ENCODE peak calls at places on chromosomes 4 and X, in four cellular contexts. Q, S, G and T are unnamed samples.

GRCh38 chr4:71184195-71184781 is 154.5 kb upstream of the SLC4A4 start:
- DNase-seq in Q (peak), S (peak), G (peak), T (no peak)

GRCh38 chr4:38160487-38161207 is 200.4 kb downstream of the PTTG2 start:
- DNase-seq in Q (peak), S (peak), G (peak), T (no peak)

GRCh38 chr4:17797808-17798207 is 12.7 kb downstream of the DCAF16 start:
- DNase-seq in Q (no peak), S (no peak), G (no peak), T (no peak)

GRCh38 chr4:64158648-64159326 is 250.5 kb downstream of the TECRL start:
- DNase-seq in Q (peak), S (peak), G (peak), T (no peak)

GRCh38 chrX:72020204-72020603 is 109.6 kb downstream of the NHSL2 start:
- DNase-seq in Q (no peak), S (no peak), G (no peak), T (peak)

GRCh38 chr4:5912614-5913019 is 19.7 kb upstream of the CRMP1 start:
- DNase-seq in Q (no peak), S (no peak), G (no peak), T (no peak)

GRCh38 chr4:141329174-141329569 is 108.5 kb downstream of the ZNF330 start:
- DNase-seq in Q (no peak), S (no peak), G (no peak), T (no peak)

GRCh38 chr4:107956011-107956410 is 24.7 kb downstream of the CYP2U1 start:
- DNase-seq in Q (no peak), S (no peak), G (no peak), T (no peak)

GRCh38 chrX:135707880-135708279 is 5.6 kb upstream of the CT45A1 start:
- DNase-seq in Q (peak), S (no peak), G (peak), T (peak)

GRCh38 chr4:95360911-95361695 is 187.7 kb downstream of the UNC5C start:
- DNase-seq in Q (no peak), S (no peak), G (no peak), T (no peak)

GRCh38 chr4:159564615-159565014 is 461.7 kb downstream of the RAPGEF2 start:
- DNase-seq in Q (no peak), S (no peak), G (no peak), T (no peak)

GRCh38 chr4:89363786-89364185 is 56.2 kb upstream of the GPRIN3 start:
- DNase-seq in Q (no peak), S (no peak), G (no peak), T (no peak)
- TF ChIP-seq JUND in Q (no peak), S (no peak), G (no peak), T (no peak)

GRCh38 chr4:83535945-83536648 is at the start of gene GPAT3:
- DNase-seq in Q (peak), S (no peak), G (peak), T (peak)

GRCh38 chr4:83542225-83542624 is 6.3 kb downstream of the GPAT3 start:
- DNase-seq in Q (no peak), S (no peak), G (no peak), T (no peak)

GRCh38 chr4:83535520-83535944 is 376 bp upstream of the GPAT3 start:
- DNase-seq in Q (no peak), S (no peak), G (peak), T (peak)

GRCh38 chr4:83536649-83537352 is 893 bp downstream of the GPAT3 start:
- DNase-seq in Q (no peak), S (no peak), G (no peak), T (no peak)
- H3K4me3 ChIP-seq in Q (peak), S (peak), G (peak), T (peak)

DNA sequence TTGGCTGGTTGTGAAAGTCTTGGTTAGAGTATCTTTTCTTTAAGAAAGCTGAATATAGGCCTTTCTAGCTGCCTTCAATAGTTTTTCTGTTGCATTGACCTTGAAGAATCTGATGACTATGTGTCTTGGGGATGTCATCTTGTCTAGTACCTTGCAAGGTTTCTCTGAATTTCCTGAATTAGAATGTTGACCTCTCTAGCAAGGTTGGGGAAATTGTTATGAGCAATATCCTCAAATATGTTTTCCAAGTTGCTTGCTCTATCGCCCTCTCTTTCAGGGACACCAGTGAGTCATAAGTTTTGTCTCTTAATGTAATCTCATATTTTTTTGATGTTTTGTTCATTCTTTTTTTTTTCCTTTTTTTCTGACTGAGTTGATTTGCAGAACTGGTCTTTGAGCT is 194.7 kb downstream of the RAB28 start:
- DNase-seq in Q (no peak), S (no peak), G (no peak), T (no peak)
- TF ChIP-seq JUND in Q (no peak), S (no peak), G (no peak), T (no peak)

GRCh38 chrX:48831136-48831908 is 4.1 kb downstream of the PCSK1N start:
- DNase-seq in Q (no peak), S (no peak), G (no peak), T (no peak)
- H3K4me3 ChIP-seq in Q (no peak), S (no peak), G (no peak), T (peak)

GRCh38 chr4:1469596-1470392 is 63.6 kb upstream of the NKX1-1 start:
- DNase-seq in Q (no peak), S (no peak), G (no peak), T (no peak)
- TF ChIP-seq JUND in Q (no peak), S (no peak), G (no peak), T (no peak)

GRCh38 chr4:163473576-163473975 is at the start of gene TKTL2:
- DNase-seq in Q (no peak), S (no peak), G (no peak), T (no peak)

GRCh38 chr4:163473130-163473529 is 424 bp downstream of the TKTL2 start:
- DNase-seq in Q (no peak), S (no peak), G (no peak), T (no peak)

GRCh38 chr4:163476761-163477438 is 3.3 kb upstream of the TKTL2 start:
- DNase-seq in Q (no peak), S (no peak), G (no peak), T (no peak)

DNA sequence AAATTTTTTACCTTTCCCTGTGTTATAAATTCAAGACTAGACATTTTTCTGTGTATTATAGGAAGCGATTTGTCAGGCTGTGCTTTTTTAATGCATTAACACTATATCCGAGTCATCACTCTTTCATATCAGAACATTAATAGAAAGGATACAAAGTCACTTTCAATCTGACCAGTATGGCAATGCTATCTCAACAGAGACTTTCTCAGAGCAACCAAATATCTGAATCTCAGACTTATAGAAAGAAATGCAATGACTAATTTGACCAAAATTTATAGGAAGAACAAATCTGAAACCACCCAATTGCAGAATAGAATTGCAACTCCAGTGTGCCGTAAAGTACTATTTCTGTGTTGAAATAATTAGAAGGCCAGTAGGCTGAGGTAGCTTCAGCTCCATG is 473 bp upstream of the TKTL2 start:
- DNase-seq in Q (no peak), S (no peak), G (no peak), T (no peak)
- H3K4me3 ChIP-seq in Q (no peak), S (no peak), G (no peak), T (no peak)

GRCh38 chr4:128802680-128803628 is 6.5 kb upstream of the JADE1 start:
- DNase-seq in Q (no peak), S (no peak), G (no peak), T (no peak)

GRCh38 chr4:128809477-128810330 is at the start of gene JADE1:
- DNase-seq in Q (peak), S (no peak), G (peak), T (peak)

GRCh38 chr4:128800305-128800704 is 9.2 kb upstream of the JADE1 start:
- DNase-seq in Q (no peak), S (no peak), G (no peak), T (no peak)

DNA sequence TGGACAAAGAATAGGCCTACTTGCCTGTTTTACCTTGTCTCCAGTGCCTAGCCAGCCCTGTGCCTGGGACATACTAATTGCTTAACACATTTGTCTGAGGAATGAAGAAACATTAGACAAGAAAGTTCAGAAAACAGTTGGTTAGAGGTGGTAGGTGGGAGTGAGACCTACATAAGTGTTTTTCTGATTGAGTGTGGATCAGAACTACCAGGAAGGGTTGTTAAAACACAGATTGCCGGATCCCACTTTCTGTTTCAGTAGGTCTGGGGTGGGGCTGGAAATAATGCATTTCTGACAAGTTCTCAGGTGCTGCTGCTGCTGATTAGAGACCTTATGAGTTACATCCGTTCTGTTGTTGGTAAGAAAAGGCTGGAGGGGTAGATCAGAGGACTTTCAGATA is 5.7 kb upstream of the JADE1 start:
- DNase-seq in Q (no peak), S (no peak), G (no peak), T (no peak)
- TF ChIP-seq JUND in Q (no peak), S (no peak), G (no peak), T (no peak)

GRCh38 chrX:107119281-107119680 is 659 bp upstream of the RBM41 start:
- DNase-seq in Q (no peak), S (no peak), G (no peak), T (no peak)
- H3K4me3 ChIP-seq in Q (no peak), S (peak), G (peak), T (no peak)

GRCh38 chrX:334971-335757 is 16.6 kb upstream of the GTPBP6 start:
- DNase-seq in Q (no peak), S (no peak), G (no peak), T (no peak)
- TF ChIP-seq JUND in Q (no peak), S (no peak), G (no peak), T (no peak)